ENCODE peak calls at places on chromosomes 6 and 20, in ten cellular contexts. V is NCI-H1417; O is astrocyte of the spinal cord; G is T-helper 1 cell; J is naive thymus-derived CD4-positive, alpha-beta T cell; K is AG09319; Y is Ammon's horn; S is left ventricle myocardium superior; B is GM18507; W is activated T-cell treated with anti-CD3 and anti-CD28 coated beads, Interleukin-2, amount 50 U/mL, for 1 hour. Z is an unnamed sample.
A peak's percentile ranks its signal among the peaks of the same experiment; 100 is the strongest.

GRCh38 chr6:166540631-166541331 is 45.7 kb downstream of the RAMACL start:
- DNase-seq in W (peak; percentile 47), G (peak; percentile 24), S (no peak), V (no peak), J (peak; percentile 48), O (no peak), K (no peak), B (peak; percentile 65), Y (peak; percentile 34), Z (no peak)

GRCh38 chr6:35960192-35960591 is 39.3 kb upstream of the SRPK1 start:
- DNase-seq in S (no peak), K (no peak), O (no peak), W (no peak), G (no peak), V (no peak), J (no peak), Y (no peak), B (no peak), Z (no peak)

GRCh38 chr6:66307490-66307889 is 600.5 kb upstream of the EYS start:
- DNase-seq in K (no peak), O (peak; percentile 5), B (no peak), S (no peak), Y (no peak), W (no peak), J (no peak), G (no peak), V (no peak), Z (no peak)

GRCh38 chr6:155066371-155066770 is 71.3 kb downstream of the TIAM2 start:
- DNase-seq in K (no peak), S (no peak), G (no peak), W (no peak), V (no peak), J (no peak), O (no peak), Y (no peak), B (no peak), Z (no peak)

GRCh38 chr6:147564556-147564955 is 56.1 kb downstream of the SAMD5 start:
- DNase-seq in W (no peak), J (no peak), Y (no peak), G (no peak), B (no peak), V (no peak), S (no peak), O (no peak), K (no peak), Z (no peak)

GRCh38 chr20:15902493-15902892 is 670.8 kb downstream of the KIF16B start:
- DNase-seq in J (no peak), G (no peak), B (no peak), W (no peak), K (no peak), O (no peak), Y (no peak), S (no peak), V (peak; percentile 7), Z (no peak)

GRCh38 chr20:31593221-31594001 is 11.7 kb upstream of the ID1 start:
- DNase-seq in W (no peak), S (no peak), Y (no peak), K (no peak), O (peak; percentile 90), G (no peak), B (no peak), V (peak; percentile 55), J (no peak), Z (no peak)

GRCh38 chr20:57215826-57216471 is 50.5 kb downstream of the BMP7 start:
- DNase-seq in O (no peak), B (no peak), S (no peak), J (no peak), G (no peak), K (no peak), V (no peak), W (no peak), Y (no peak), Z (no peak)

GRCh38 chr6:50602191-50602810 is 111.0 kb upstream of the TFAP2D start:
- DNase-seq in O (peak; percentile 33), J (peak; percentile 15), S (no peak), Y (peak; percentile 3), K (no peak), B (no peak), W (no peak), V (peak; percentile 68), G (no peak), Z (peak; percentile 53)

GRCh38 chr20:17281478-17281877 is 54.6 kb downstream of the PCSK2 start:
- DNase-seq in J (no peak), W (no peak), G (no peak), Y (no peak), B (no peak), O (no peak), K (no peak), S (no peak), V (peak; percentile 60), Z (peak; percentile 36)

GRCh38 chr20:58246346-58246745 is 17.9 kb upstream of the ANKRD60 start:
- DNase-seq in B (no peak), K (no peak), G (no peak), J (no peak), S (no peak), V (peak; percentile 30), Y (no peak), O (peak; percentile 32), W (no peak), Z (peak; percentile 3)

GRCh38 chr20:61317966-61318520 is 66.0 kb downstream of the CDH4 start:
- DNase-seq in G (no peak), K (no peak), W (no peak), Y (peak; percentile 25), V (no peak), O (no peak), S (no peak), J (no peak), B (no peak), Z (no peak)

GRCh38 chr20:62840244-62841197 is 21.1 kb downstream of the TCFL5 start:
- DNase-seq in V (peak; percentile 46), K (no peak), W (no peak), S (peak; percentile 23), B (no peak), O (no peak), G (no peak), Y (no peak), J (no peak), Z (peak; percentile 38)

GRCh38 chr6:128131036-128131435 is 230.2 kb upstream of the THEMIS start:
- DNase-seq in S (no peak), K (no peak), O (no peak), G (no peak), W (no peak), V (no peak), J (no peak), B (no peak), Y (peak; percentile 54), Z (no peak)

GRCh38 chr6:157392927-157393666 is 12.1 kb downstream of the ZDHHC14 start:
- DNase-seq in V (no peak), Y (no peak), S (no peak), J (no peak), K (no peak), O (no peak), B (no peak), G (no peak), W (no peak), Z (no peak)

GRCh38 chr6:21402368-21402767 is 191.2 kb upstream of the SOX4 start:
- DNase-seq in K (no peak), B (no peak), Y (no peak), W (no peak), J (no peak), V (no peak), G (no peak), S (no peak), O (peak; percentile 15), Z (no peak)

GRCh38 chr6:135383766-135384165 is 113.8 kb downstream of the AHI1 start:
- DNase-seq in V (no peak), B (no peak), G (no peak), W (no peak), K (no peak), J (no peak), S (no peak), O (no peak), Y (no peak), Z (no peak)

GRCh38 chr6:13357551-13358075 is 29.3 kb upstream of the TBC1D7 start:
- DNase-seq in Y (peak; percentile 81), O (peak; percentile 73), B (no peak), K (no peak), G (no peak), S (peak; percentile 63), J (no peak), W (no peak), V (peak; percentile 27), Z (no peak)

GRCh38 chr6:143575440-143575839 is 63.9 kb upstream of the FUCA2 start:
- DNase-seq in J (peak; percentile 79), B (peak; percentile 39), V (peak; percentile 93), G (no peak), W (no peak), K (no peak), Y (peak; percentile 90), O (peak; percentile 86), S (no peak), Z (peak; percentile 75)

GRCh38 chr6:107069631-107070548 is 41.9 kb downstream of the MTRES1 start:
- DNase-seq in Y (no peak), K (no peak), V (no peak), W (no peak), J (no peak), S (no peak), B (no peak), G (no peak), O (no peak), Z (no peak)

GRCh38 chr6:113359155-113360140 is 497.7 kb upstream of the MARCKS start:
- DNase-seq in V (peak; percentile 70), W (no peak), S (no peak), Y (no peak), G (no peak), J (no peak), K (no peak), O (peak; percentile 76), B (no peak), Z (no peak)

GRCh38 chr20:19552144-19552895 is 205.7 kb upstream of the RIN2 start:
- DNase-seq in V (no peak), K (no peak), Y (peak; percentile 48), O (no peak), B (no peak), G (no peak), S (no peak), J (no peak), W (no peak), Z (peak; percentile 23)

GRCh38 chr6:103723438-103723837 is 1136.3 kb downstream of the HACE1 start:
- DNase-seq in O (no peak), S (no peak), V (no peak), W (no peak), G (no peak), J (no peak), B (no peak), Y (no peak), K (no peak), Z (no peak)

GRCh38 chr6:170066679-170067078 is 224.2 kb downstream of the DLL1 start:
- DNase-seq in K (no peak), W (no peak), J (no peak), G (no peak), V (no peak), B (no peak), Y (no peak), O (no peak), S (peak; percentile 16), Z (no peak)